ENCODE peak calls at places on chromosomes 12 and 14, in eight cellular contexts. I is cardiac fibroblast; F is upper lobe of left lung; U is cardiac muscle cell; B is left ventricle myocardium inferior; R is activated CD8-positive, alpha-beta T cell treated with anti-CD3 and anti-CD28 coated beads for 36 hours; K is foreskin fibroblast; J is dorsolateral prefrontal cortex. M is an unnamed sample.
A peak's percentile ranks its signal among the peaks of the same experiment; 100 is the strongest.

GRCh38 chr14:21408152-21408551 is 24.3 kb upstream of the SUPT16H start:
- DNase-seq in K (peak; percentile 14), B (no peak), J (no peak), I (peak; percentile 92), U (no peak), F (no peak), R (no peak), M (no peak)

GRCh38 chr12:15435597-15435996 is 113.3 kb downstream of the PTPRO start:
- DNase-seq in J (no peak), R (no peak), F (no peak), U (peak; percentile 27), B (no peak), K (no peak), I (peak; percentile 44), M (no peak)

GRCh38 chr12:8032242-8033152 is at the start of gene FOXJ2:
- DNase-seq in R (peak; percentile 73), U (peak; percentile 83), F (peak; percentile 81), K (peak; percentile 76), J (peak; percentile 55), B (peak; percentile 88), I (peak; percentile 64), M (peak; percentile 62)

GRCh38 chr12:47222960-47223847 is 143.4 kb upstream of the AMIGO2 start:
- DNase-seq in K (no peak), R (no peak), B (no peak), U (no peak), J (no peak), I (peak; percentile 13), F (no peak), M (no peak)

GRCh38 chr12:52320784-52321400 is at the start of gene KRT83:
- DNase-seq in F (no peak), J (no peak), R (no peak), B (no peak), I (no peak), K (no peak), U (no peak), M (no peak)

GRCh38 chr14:80313806-80314205 is 102.5 kb upstream of the DIO2 start:
- DNase-seq in U (no peak), I (no peak), F (no peak), K (no peak), B (no peak), J (no peak), R (no peak), M (no peak)

GRCh38 chr12:104054681-104055346 is 4.8 kb upstream of the GLT8D2 start:
- DNase-seq in J (no peak), R (no peak), K (no peak), I (no peak), U (no peak), B (no peak), F (no peak), M (no peak)

GRCh38 chr12:4242595-4242994 is 31.0 kb upstream of the CCND2 start:
- DNase-seq in J (no peak), U (peak; percentile 6), K (no peak), F (no peak), I (no peak), B (no peak), R (no peak), M (no peak)

GRCh38 chr14:56657604-56658003 is 78.0 kb downstream of the TMEM260 start:
- DNase-seq in R (no peak), B (no peak), I (no peak), J (no peak), U (no peak), K (no peak), F (no peak), M (no peak)

GRCh38 chr14:51780006-51780692 is 80.3 kb upstream of the GNG2 start:
- DNase-seq in B (peak; percentile 67), K (peak; percentile 30), F (peak; percentile 66), R (peak; percentile 88), J (peak; percentile 62), I (peak; percentile 80), U (peak; percentile 79), M (peak; percentile 70)

GRCh38 chr12:56599797-56600196 is 30.3 kb downstream of the BAZ2A start:
- DNase-seq in U (no peak), B (no peak), I (no peak), K (no peak), F (peak; percentile 85), J (no peak), R (no peak), M (no peak)

GRCh38 chr14:58659846-58660245 is 22.1 kb downstream of the DACT1 start:
- DNase-seq in J (no peak), K (no peak), I (no peak), R (no peak), U (no peak), F (no peak), B (peak; percentile 51), M (no peak)

GRCh38 chr12:42056130-42056529 is 88.5 kb downstream of the GXYLT1 start:
- DNase-seq in B (no peak), U (no peak), F (no peak), I (no peak), J (no peak), R (no peak), K (no peak), M (no peak)

GRCh38 chr14:105066285-105067071 is 1.2 kb upstream of the GPR132 start:
- DNase-seq in U (no peak), J (no peak), F (no peak), B (no peak), R (peak; percentile 46), I (no peak), K (no peak), M (no peak)

GRCh38 chr12:56431850-56432249 is 17.4 kb downstream of the TIMELESS start:
- DNase-seq in K (peak; percentile 26), J (no peak), R (no peak), I (peak; percentile 83), B (no peak), U (no peak), F (no peak), M (no peak)

GRCh38 chr12:104604070-104604994 is 147.6 kb downstream of the CHST11 start:
- DNase-seq in B (peak; percentile 63), J (peak; percentile 64), U (peak; percentile 32), I (peak; percentile 98), F (peak; percentile 91), K (peak; percentile 97), R (peak; percentile 54), M (peak; percentile 3)

GRCh38 chr12:88247241-88247643 is 105.1 kb downstream of the TMTC3 start:
- DNase-seq in K (peak; percentile 89), I (peak; percentile 83), R (no peak), J (no peak), B (no peak), F (no peak), U (no peak), M (no peak)

GRCh38 chr12:19771858-19772257 is 332.6 kb downstream of the AEBP2 start:
- DNase-seq in F (no peak), J (no peak), R (no peak), U (no peak), K (no peak), B (no peak), I (peak; percentile 76), M (no peak)

GRCh38 chr12:4603946-4604345 is 41.9 kb downstream of the DYRK4 start:
- DNase-seq in I (no peak), U (no peak), K (no peak), J (no peak), F (no peak), B (no peak), R (no peak), M (no peak)

GRCh38 chr12:52774629-52775250 is 2.4 kb downstream of the KRT76 start:
- DNase-seq in U (no peak), I (no peak), J (no peak), B (no peak), K (no peak), F (no peak), R (no peak), M (no peak)

GRCh38 chr12:68138480-68138879 is 21.1 kb downstream of the IFNG start:
- DNase-seq in R (no peak), J (no peak), K (no peak), F (no peak), I (no peak), U (no peak), B (no peak), M (no peak)

GRCh38 chr12:66301944-66302826 is at the start of gene HELB:
- DNase-seq in K (peak; percentile 92), J (peak; percentile 95), F (peak; percentile 99), U (peak; percentile 99), I (peak; percentile 97), R (peak; percentile 99), B (peak; percentile 98), M (peak; percentile 94)
- TF ChIP-seq CTCF in K (no peak), J (no peak), F (no peak), U (no peak), I (no peak), R (no peak), B (no peak), M (no peak)

DNA sequence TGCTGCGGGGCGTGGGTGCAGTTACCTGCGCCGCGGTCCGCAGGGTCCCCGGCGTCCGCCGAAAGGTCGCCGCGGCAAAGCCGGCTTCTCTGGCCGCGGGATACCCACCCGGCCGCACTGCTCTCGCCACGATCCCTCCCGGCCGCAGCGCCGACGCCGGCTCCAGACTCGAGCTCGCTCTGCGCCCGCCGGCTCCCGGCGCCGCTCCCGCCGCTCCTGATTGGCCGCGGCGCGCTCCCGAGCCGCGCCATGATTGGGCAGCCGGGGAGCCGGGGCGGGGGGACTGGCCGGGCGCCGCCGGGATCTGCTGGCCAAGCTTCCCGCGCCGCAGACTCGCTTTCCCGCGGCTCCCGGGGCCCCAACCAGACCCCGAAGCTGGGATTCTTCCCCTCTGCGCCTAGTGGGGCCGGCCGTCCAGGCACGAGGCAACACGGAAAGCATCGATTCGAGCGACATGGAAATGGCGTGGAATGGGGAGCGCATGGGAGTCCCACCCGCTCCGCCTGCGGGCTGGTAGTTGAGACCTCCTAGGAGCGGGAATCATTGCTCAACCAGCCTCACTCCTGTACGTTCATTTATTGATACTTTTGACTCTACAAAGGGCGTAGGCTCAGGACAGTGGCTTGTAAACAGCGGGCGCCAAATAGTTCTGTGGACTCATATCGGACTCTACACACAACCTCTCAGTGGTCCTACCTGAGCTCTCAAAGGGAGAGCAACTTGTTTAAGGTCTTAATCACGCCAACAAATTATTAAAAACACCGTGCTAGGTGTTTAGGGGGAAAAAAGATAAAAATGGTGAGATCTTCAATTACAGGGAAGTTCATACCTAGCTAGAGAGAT is 36.4 kb upstream of the STON2 start:
- DNase-seq in R (peak; percentile 38), U (peak; percentile 92), K (peak; percentile 48), B (peak; percentile 79), J (peak; percentile 56), F (peak; percentile 73), I (peak; percentile 42), M (peak; percentile 75)
- TF ChIP-seq CTCF in R (no peak), U (no peak), K (no peak), B (no peak), J (no peak), F (no peak), I (no peak), M (no peak)

DNA sequence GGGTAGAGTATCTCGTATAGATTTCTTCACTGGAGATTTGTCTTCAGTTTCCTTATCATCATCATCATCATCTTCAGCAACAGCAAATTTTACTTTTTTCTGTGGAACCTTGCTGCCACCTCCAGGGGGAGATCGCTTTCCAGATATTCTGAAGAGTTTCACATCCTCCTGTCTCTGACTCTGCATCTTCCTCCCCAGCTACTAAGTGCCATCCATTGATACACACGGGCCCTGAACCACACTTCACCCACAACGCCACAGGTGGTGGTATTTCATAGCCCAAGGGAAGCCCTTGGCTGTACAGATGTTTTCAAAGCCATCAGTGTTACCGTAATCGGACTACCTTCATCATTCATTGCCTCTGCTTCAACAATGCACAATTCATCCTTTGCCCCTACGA is 82.2 kb downstream of the PPP2R5C start:
- DNase-seq in U (no peak), K (no peak), F (no peak), B (no peak), R (peak; percentile 81), I (no peak), J (no peak), M (no peak)
- TF ChIP-seq CTCF in U (no peak), K (peak; percentile 13), F (no peak), B (peak; percentile 42), R (peak; percentile 64), I (peak; percentile 10), J (peak; percentile 46), M (peak; percentile 38)

GRCh38 chr12:63706336-63706735 is 38.0 kb upstream of the DPY19L2 start:
- DNase-seq in I (no peak), R (no peak), K (no peak), F (no peak), B (no peak), U (no peak), J (no peak), M (no peak)
- TF ChIP-seq CTCF in I (no peak), R (no peak), K (no peak), F (no peak), B (no peak), U (no peak), J (no peak), M (no peak)

M was measured in neural crest cell.